ENCODE peak calls at places on chromosome 22, in seven cellular contexts. Y is psoas muscle; F is GM23248; S is brain microvascular endothelial cell; T is naive thymus-derived CD4-positive, alpha-beta T cell; D is cardiac fibroblast; O is cardiac muscle cell. H is an unnamed sample.

GRCh38 chr22:29524440-29525191 is 28.9 kb downstream of the THOC5 start:
- DNase-seq in O (peak; percentile 38), F (peak; percentile 47), D (peak; percentile 37), S (peak; percentile 12), Y (no peak), T (peak; percentile 2), H (no peak)

GRCh38 chr22:44023404-44024287 is 456 bp upstream of the PARVB start:
- DNase-seq in F (peak; percentile 71), D (peak; percentile 50), Y (peak; percentile 80), T (no peak), S (no peak), O (peak; percentile 46), H (no peak)

GRCh38 chr22:32836286-32836859 is 34.9 kb downstream of the TIMP3 start:
- DNase-seq in O (peak; percentile 31), T (no peak), D (peak; percentile 39), Y (no peak), S (no peak), F (peak; percentile 56), H (no peak)

GRCh38 chr22:47994899-47995573 is 1232.6 kb downstream of the TBC1D22A start:
- DNase-seq in Y (no peak), S (no peak), T (no peak), D (no peak), F (no peak), O (no peak), H (no peak)

GRCh38 chr22:24424001-24424900 is 3.1 kb upstream of the ADORA2A start:
- DNase-seq in Y (peak; percentile 59), O (no peak), S (no peak), D (no peak), T (peak; percentile 40), F (peak; percentile 50), H (no peak)

GRCh38 chr22:46358766-46359165 is 23.3 kb downstream of the TRMU start:
- DNase-seq in F (no peak), D (no peak), S (no peak), O (no peak), Y (no peak), T (no peak), H (no peak)

GRCh38 chr22:27094633-27095308 is 437.4 kb downstream of the MIAT start:
- DNase-seq in D (no peak), Y (no peak), S (no peak), T (no peak), O (peak; percentile 48), F (peak; percentile 53), H (no peak)

GRCh38 chr22:19719055-19719482 is 4.3 kb upstream of the GP1BB start:
- DNase-seq in D (no peak), F (no peak), S (no peak), O (peak; percentile 25), Y (no peak), T (no peak), H (no peak)

GRCh38 chr22:42353883-42354727 is 78.1 kb downstream of the NFAM1 start:
- DNase-seq in Y (no peak), S (no peak), T (no peak), D (no peak), F (peak; percentile 68), O (peak; percentile 16), H (peak; percentile 81)

GRCh38 chr22:41511521-41511968 is 32.7 kb downstream of the POLR3H start:
- DNase-seq in F (no peak), S (no peak), T (no peak), Y (peak; percentile 54), O (no peak), D (no peak), H (no peak)

GRCh38 chr22:47367993-47368945 is 605.8 kb downstream of the TBC1D22A start:
- DNase-seq in F (no peak), T (no peak), D (no peak), Y (no peak), O (no peak), S (no peak), H (no peak)

GRCh38 chr22:40751250-40751649 is 67.9 kb downstream of the SLC25A17 start:
- DNase-seq in S (no peak), T (no peak), O (no peak), Y (no peak), F (no peak), D (no peak), H (no peak)

GRCh38 chr22:30538280-30538679 is 8.3 kb downstream of the SEC14L6 start:
- DNase-seq in O (peak; percentile 65), Y (no peak), T (no peak), D (peak; percentile 27), F (peak; percentile 24), S (peak; percentile 27), H (peak; percentile 17)

GRCh38 chr22:30546616-30547015 is at the start of gene SEC14L6:
- DNase-seq in O (no peak), T (no peak), F (no peak), S (no peak), D (no peak), Y (no peak), H (no peak)

GRCh38 chr22:30542811-30543188 is 3.7 kb downstream of the SEC14L6 start:
- DNase-seq in D (no peak), Y (no peak), F (no peak), S (no peak), T (no peak), O (no peak), H (no peak)

GRCh38 chr22:30539368-30539767 is 7.2 kb downstream of the SEC14L6 start:
- DNase-seq in F (no peak), Y (no peak), D (no peak), O (no peak), S (no peak), T (no peak), H (no peak)

DNA sequence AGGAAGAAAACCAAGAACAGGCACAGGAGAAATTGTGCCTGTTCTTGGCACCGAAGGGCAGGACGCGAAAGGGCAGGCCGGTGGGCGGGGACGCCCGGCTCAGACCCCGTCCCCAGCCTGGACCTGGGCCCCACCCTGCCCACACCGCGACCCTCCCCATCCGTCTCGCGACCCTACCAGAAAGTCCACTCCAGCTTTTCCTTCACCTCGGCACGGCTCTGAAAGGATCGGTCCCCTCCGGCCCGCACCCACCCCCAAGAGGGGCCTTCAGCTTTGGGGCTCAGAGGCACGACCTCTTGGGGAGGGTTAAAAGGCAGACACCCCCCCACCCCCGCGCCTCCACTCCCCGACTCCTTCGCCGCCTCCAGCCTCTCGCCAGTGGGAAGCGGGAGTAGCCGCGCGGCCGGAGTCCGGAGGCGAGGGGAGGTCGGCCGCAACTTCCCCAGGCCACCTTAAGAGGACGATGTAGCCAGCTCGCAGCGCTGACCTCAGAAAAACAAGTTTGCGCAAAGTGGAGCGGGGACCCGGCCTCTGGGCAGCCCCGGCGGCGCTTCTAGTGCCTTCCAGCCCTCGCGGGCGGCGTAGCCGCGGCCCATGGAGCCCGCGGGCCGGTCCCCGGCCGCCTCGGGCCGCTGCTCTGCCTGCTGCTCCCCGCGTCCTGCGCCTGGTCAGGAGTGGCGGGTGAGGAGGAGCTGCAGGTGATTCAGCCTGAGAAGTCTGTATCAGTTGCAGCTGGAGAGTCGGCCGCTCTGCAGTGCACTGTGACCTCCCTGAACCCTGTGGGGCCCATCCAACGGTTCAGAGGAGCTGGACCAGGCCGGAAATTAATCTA is 4.3 kb downstream of the SEC14L6 start:
- DNase-seq in Y (no peak), F (peak; percentile 27), O (peak; percentile 25), S (no peak), D (no peak), T (no peak), H (no peak)
- H3K4me3 ChIP-seq in Y (peak overlapping the region; percentile 60), F (peak overlapping the region; percentile 42), O (peak overlapping the region; percentile 26), S (peak overlapping the region; percentile 26), D (peak overlapping the region; percentile 21), T (no peak overlapping the region), H (peak overlapping the region; percentile 3)

GRCh38 chr22:22825213-22825593 is 62.4 kb upstream of the IGLL5 start:
- DNase-seq in O (no peak), T (no peak), F (no peak), D (no peak), S (no peak), Y (no peak), H (no peak)
- H3K4me3 ChIP-seq in O (no peak overlapping the region), T (no peak overlapping the region), F (no peak overlapping the region), D (no peak overlapping the region), S (no peak overlapping the region), Y (no peak overlapping the region), H (no peak overlapping the region)

GRCh38 chr22:35540600-35541253 is at the start of gene RASD2:
- DNase-seq in F (peak; percentile 68), T (peak; percentile 30), O (peak; percentile 31), S (no peak), Y (peak; percentile 70), D (no peak), H (no peak)

GRCh38 chr22:35542157-35542971 is 1.7 kb downstream of the RASD2 start:
- DNase-seq in O (no peak), Y (no peak), T (no peak), D (no peak), F (no peak), S (no peak), H (no peak)

GRCh38 chr22:35539910-35540599 is 576 bp upstream of the RASD2 start:
- DNase-seq in F (peak; percentile 81), S (no peak), Y (peak; percentile 79), T (peak; percentile 48), D (no peak), O (peak; percentile 47), H (no peak)

GRCh38 chr22:35542972-35543516 is 2.4 kb downstream of the RASD2 start:
- DNase-seq in O (no peak), Y (no peak), T (no peak), F (peak; percentile 39), D (no peak), S (no peak), H (no peak)

DNA sequence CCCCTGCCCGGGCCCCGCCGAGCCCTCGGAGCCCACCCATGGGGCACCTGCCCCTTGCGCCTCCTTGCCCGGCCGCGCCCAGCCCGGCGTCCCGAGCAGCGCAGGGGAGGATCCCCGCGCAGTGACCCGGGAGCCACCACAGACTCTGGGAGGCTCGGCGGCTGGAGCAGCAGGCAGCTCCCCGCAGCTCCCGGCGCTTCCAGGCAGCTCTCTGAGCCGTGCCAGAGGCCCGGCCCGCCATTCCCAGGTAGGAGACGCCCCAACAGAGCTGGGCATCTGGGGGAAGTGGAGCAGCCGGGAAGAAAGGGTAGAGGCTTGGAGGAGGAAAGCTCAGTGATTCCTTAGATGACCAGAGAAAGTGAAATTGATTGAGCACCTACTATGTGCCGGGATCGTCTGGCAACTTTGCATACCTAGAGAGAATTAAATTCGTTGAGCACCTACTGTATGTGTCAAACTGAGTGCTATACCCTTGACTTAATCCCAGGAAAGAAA is 670 bp downstream of the RASD2 start:
- DNase-seq in D (no peak), Y (no peak), O (no peak), F (peak; percentile 55), S (no peak), T (no peak), H (no peak)
- H3K4me3 ChIP-seq in D (no peak overlapping the region), Y (peak overlapping the region; percentile 71), O (peak overlapping the region; percentile 51), F (peak overlapping the region; percentile 77), S (no peak overlapping the region), T (no peak overlapping the region), H (no peak overlapping the region)

DNA sequence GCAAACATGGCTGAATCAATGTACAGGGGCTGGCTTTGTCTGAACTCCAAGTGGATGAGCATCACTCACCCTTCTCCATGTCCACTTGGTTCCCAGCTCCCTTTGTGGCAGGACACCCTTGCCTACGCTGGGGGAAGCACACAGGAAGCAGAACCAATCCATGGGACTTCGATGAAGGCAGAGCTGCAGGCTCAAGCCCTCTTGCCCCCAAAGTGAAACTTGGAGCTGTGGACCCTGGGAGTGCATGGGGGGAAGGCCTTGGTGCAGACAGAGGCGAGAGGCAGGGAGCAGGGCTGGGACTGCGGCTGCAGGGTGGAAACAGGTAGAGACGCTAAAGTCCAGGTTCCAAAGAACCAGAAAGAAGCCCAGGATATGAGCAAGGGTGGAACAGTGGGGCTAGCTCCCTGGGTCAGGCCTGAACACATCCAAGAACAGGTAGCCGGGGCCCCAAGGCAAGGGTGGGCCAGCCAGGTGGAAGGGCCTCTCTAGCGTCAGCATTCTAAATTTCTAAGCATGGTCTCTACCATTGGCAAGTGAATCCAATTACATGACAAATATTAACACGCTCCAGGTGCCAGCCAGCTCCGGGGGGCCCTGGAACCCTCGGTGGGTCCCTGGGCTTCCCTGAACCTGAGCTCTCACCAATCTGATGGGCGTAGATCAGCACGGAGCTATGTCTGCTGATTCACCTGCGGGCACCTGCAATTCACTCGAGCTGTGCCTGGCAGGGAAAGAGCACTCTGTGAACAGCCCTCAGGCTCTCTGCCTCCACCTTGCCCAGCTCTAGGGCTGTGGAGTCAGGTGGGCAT is 532.8 kb downstream of the BRD1 start:
- DNase-seq in F (no peak), S (no peak), Y (no peak), T (no peak), O (no peak), D (no peak), H (no peak)
- H3K4me3 ChIP-seq in F (no peak overlapping the region), S (no peak overlapping the region), Y (no peak overlapping the region), T (no peak overlapping the region), O (no peak overlapping the region), D (no peak overlapping the region), H (no peak overlapping the region)